ENCODE peak calls at places on chromosomes 13 and 19, in ten cellular contexts. J, G, Q, V, D, S, X, F, W and N are unnamed samples.
A peak's percentile ranks its signal among the peaks of the same experiment; 100 is the strongest.

GRCh38 chr19:45779231-45780145 is 2.8 kb downstream of the DMPK start:
- DNase-seq in J (peak; percentile 53), G (peak; percentile 41), Q (peak; percentile 91), V (peak; percentile 73), D (peak; percentile 47), S (peak; percentile 84), X (no peak), F (peak; percentile 52), W (peak; percentile 95), N (peak; percentile 96)

GRCh38 chr19:38655148-38655824 is 7.8 kb downstream of the ACTN4 start:
- DNase-seq in J (peak; percentile 51), G (no peak), Q (no peak), V (peak; percentile 74), D (no peak), S (no peak), X (no peak), F (no peak), W (no peak), N (peak; percentile 48)

GRCh38 chr19:30634431-30634830 is 262.2 kb downstream of the ZNF536 start:
- DNase-seq in J (no peak), G (no peak), Q (no peak), V (no peak), D (no peak), S (no peak), X (no peak), F (no peak), W (no peak), N (no peak)

GRCh38 chr19:9939301-9939913 is 3.1 kb upstream of the OLFM2 start:
- DNase-seq in J (peak; percentile 53), G (no peak), Q (no peak), V (no peak), D (no peak), S (no peak), X (no peak), F (peak; percentile 48), W (no peak), N (no peak)

GRCh38 chr13:56457535-56458200 is 683.0 kb upstream of the PRR20A start:
- DNase-seq in J (no peak), G (no peak), Q (no peak), V (no peak), D (no peak), S (no peak), X (no peak), F (no peak), W (no peak), N (no peak)

GRCh38 chr19:4633140-4633967 is 6.0 kb upstream of the TNFAIP8L1 start:
- DNase-seq in J (peak; percentile 92), G (peak; percentile 68), Q (peak; percentile 63), V (peak; percentile 84), D (peak; percentile 78), S (peak; percentile 32), X (no peak), F (peak; percentile 94), W (peak; percentile 73), N (peak; percentile 73)

GRCh38 chr19:11191273-11191755 is 6.0 kb downstream of the KANK2 start:
- DNase-seq in J (peak; percentile 83), G (no peak), Q (peak; percentile 70), V (peak; percentile 5), D (peak; percentile 57), S (no peak), X (no peak), F (peak; percentile 59), W (peak; percentile 23), N (no peak)

GRCh38 chr19:12913871-12914690 is 5.0 kb downstream of the SYCE2 start:
- DNase-seq in J (peak; percentile 48), G (no peak), Q (no peak), V (no peak), D (no peak), S (no peak), X (no peak), F (peak; percentile 54), W (no peak), N (no peak)

GRCh38 chr13:81713201-81713600 is 1372.3 kb upstream of the SPRY2 start:
- DNase-seq in J (no peak), G (no peak), Q (no peak), V (no peak), D (no peak), S (no peak), X (no peak), F (no peak), W (no peak), N (no peak)

DNA sequence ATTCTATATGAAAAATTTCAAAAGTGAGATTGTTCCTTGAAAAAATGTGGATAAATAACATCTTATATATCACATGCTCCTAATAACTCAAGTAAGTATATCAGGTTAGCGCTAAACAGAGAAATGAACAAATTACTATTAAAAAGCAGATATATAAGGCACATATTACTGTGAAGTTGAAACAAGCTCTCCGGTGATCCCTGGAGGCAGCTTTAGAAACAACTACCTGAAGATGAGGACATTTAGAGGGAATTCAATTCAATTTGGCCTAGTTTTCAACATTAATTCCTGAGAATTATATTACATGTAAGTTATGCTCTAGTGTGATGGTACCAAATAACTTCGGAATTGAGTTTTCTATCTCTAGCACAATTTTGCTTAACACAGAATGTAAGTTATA is 1373.6 kb upstream of the SPRY2 start:
- DNase-seq in J (no peak), G (no peak), Q (no peak), V (no peak), D (no peak), S (no peak), X (no peak), F (peak; percentile 11), W (no peak), N (no peak)
- TF ChIP-seq CTCF in J (no peak), G (no peak), Q (no peak), V (no peak), D (no peak), S (no peak), X (no peak), F (no peak), W (no peak), N (no peak)

GRCh38 chr13:50521750-50522149 is 321.7 kb downstream of the DLEU7 start:
- DNase-seq in J (peak; percentile 61), G (no peak), Q (no peak), V (no peak), D (peak; percentile 38), S (no peak), X (no peak), F (peak; percentile 84), W (peak; percentile 50), N (no peak)

GRCh38 chr13:50519866-50520265 is 323.6 kb downstream of the DLEU7 start:
- DNase-seq in J (no peak), G (no peak), Q (no peak), V (no peak), D (no peak), S (no peak), X (no peak), F (peak; percentile 35), W (no peak), N (no peak)

GRCh38 chr13:50524540-50524939 is 319.0 kb downstream of the DLEU7 start:
- DNase-seq in J (no peak), G (no peak), Q (no peak), V (no peak), D (no peak), S (no peak), X (no peak), F (no peak), W (no peak), N (no peak)

GRCh38 chr13:50521191-50521590 is 322.3 kb downstream of the DLEU7 start:
- DNase-seq in J (no peak), G (no peak), Q (no peak), V (no peak), D (peak; percentile 0), S (no peak), X (no peak), F (no peak), W (no peak), N (no peak)

DNA sequence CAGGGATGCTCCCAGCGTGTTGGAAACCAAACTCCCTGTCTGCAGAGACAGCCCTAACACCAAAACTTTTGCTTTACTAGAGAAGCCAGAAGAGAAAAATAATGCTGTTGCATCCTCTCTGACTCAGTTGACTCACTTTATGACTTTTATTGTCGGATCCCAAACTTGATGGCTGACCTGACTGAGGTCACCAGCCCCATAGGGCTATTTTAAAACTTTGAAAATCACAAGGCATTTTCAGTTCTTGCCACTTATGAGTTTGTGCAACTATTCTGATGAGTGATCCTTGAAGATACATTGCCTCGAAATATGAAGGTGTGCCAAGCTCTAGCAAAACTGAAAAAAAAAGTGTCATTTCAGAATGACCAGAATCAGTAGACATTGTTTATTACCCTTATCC is 320.2 kb downstream of the DLEU7 start:
- DNase-seq in J (no peak), G (no peak), Q (no peak), V (no peak), D (no peak), S (no peak), X (no peak), F (no peak), W (no peak), N (no peak)
- TF ChIP-seq CTCF in J (no peak), G (no peak), Q (no peak), V (no peak), D (no peak), S (no peak), X (no peak), F (no peak), W (no peak), N (no peak)

GRCh38 chr13:44436589-44437337 is 63.1 kb downstream of the SERP2 start:
- DNase-seq in J (peak; percentile 93), G (peak; percentile 87), Q (peak; percentile 93), V (peak; percentile 89), D (peak; percentile 96), S (peak; percentile 39), X (peak; percentile 49), F (peak; percentile 96), W (peak; percentile 97), N (peak; percentile 38)

GRCh38 chr13:44437356-44438233 is 64.0 kb downstream of the SERP2 start:
- DNase-seq in J (peak; percentile 67), G (no peak), Q (no peak), V (peak; percentile 48), D (peak; percentile 77), S (no peak), X (peak; percentile 4), F (peak; percentile 60), W (no peak), N (peak; percentile 48)

GRCh38 chr13:44440046-44440608 is 66.5 kb downstream of the SERP2 start:
- DNase-seq in J (no peak), G (no peak), Q (no peak), V (no peak), D (no peak), S (no peak), X (no peak), F (no peak), W (no peak), N (no peak)

GRCh38 chr13:44439615-44440014 is 66.0 kb downstream of the SERP2 start:
- DNase-seq in J (no peak), G (no peak), Q (no peak), V (no peak), D (no peak), S (no peak), X (no peak), F (no peak), W (no peak), N (no peak)

GRCh38 chr13:44438234-44438579 is 64.6 kb downstream of the SERP2 start:
- DNase-seq in J (no peak), G (no peak), Q (no peak), V (no peak), D (no peak), S (no peak), X (no peak), F (no peak), W (no peak), N (no peak)
- TF ChIP-seq CTCF in J (no peak), G (no peak), Q (peak; percentile 2), V (no peak), D (no peak), S (no peak), X (no peak), F (no peak), W (no peak), N (no peak)

GRCh38 chr13:111152836-111153235 is 37.7 kb downstream of the ARHGEF7 start:
- DNase-seq in J (peak; percentile 24), G (no peak), Q (peak; percentile 12), V (no peak), D (no peak), S (no peak), X (no peak), F (peak; percentile 29), W (no peak), N (no peak)

GRCh38 chr13:111158136-111158805 is 43.2 kb downstream of the ARHGEF7 start:
- DNase-seq in J (no peak), G (no peak), Q (no peak), V (peak; percentile 35), D (peak; percentile 14), S (no peak), X (no peak), F (peak; percentile 11), W (no peak), N (no peak)

GRCh38 chr13:111153279-111153976 is 38.3 kb downstream of the ARHGEF7 start:
- DNase-seq in J (peak; percentile 86), G (peak; percentile 82), Q (peak; percentile 92), V (peak; percentile 90), D (peak; percentile 95), S (peak; percentile 98), X (peak; percentile 42), F (peak; percentile 91), W (peak; percentile 96), N (peak; percentile 96)

GRCh38 chr13:111156421-111156820 is 41.3 kb downstream of the ARHGEF7 start:
- DNase-seq in J (no peak), G (no peak), Q (no peak), V (no peak), D (no peak), S (no peak), X (no peak), F (no peak), W (no peak), N (no peak)

DNA sequence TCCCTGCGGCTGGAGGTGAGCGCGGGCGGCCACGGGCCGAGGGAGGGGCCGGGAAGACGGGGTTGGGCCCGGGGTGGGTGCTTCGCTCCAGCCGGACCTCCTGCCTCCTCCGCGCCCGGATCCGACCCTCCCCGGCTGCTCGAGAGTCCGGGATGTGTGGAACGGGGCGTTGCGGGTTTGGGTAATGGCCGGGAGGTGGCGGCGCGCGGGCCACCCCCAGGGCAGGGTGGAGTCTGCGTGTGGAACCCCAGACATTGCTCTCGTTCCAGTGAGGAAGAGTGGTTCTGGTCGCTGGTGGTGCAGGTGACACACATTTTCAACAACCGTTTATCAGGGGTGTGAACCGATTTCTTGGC is 38.8 kb downstream of the ARHGEF7 start:
- DNase-seq in J (peak; percentile 26), G (peak; percentile 33), Q (peak; percentile 38), V (no peak), D (no peak), S (no peak), X (no peak), F (no peak), W (no peak), N (peak; percentile 45)
- TF ChIP-seq CTCF in J (no peak), G (no peak), Q (no peak), V (no peak), D (no peak), S (no peak), X (peak; percentile 43), F (peak; percentile 47), W (no peak), N (peak; percentile 7)